ENCODE peak calls at places on chromosome 19, in eight cellular contexts. One of them, this sample, is unnamed.

GRCh38 chr19:12202250-12202649 is 39.4 kb downstream of the ZNF136 start:
- DNase-seq in aorta: no peak
- DNase-seq in Right ventricle myocardium inferior: peak
- DNase-seq in fibroblast of the conjunctiva: no peak
- DNase-seq in RPMI8226: peak
- DNase-seq in stimulated activated CD4-positive, alpha-beta T cell treated with anti-CD3 and anti-CD28 coated beads, Interleukin-2, amount 100 ng/mL, for 24 hours: peak
- DNase-seq in nephron progenitor cell: no peak
- DNase-seq in caudate nucleus: no peak
- DNase-seq in this sample: no peak

GRCh38 chr19:44753932-44754742 is 5.6 kb downstream of the BCL3 start:
- DNase-seq in aorta: peak
- DNase-seq in RPMI8226: peak
- DNase-seq in stimulated activated CD4-positive, alpha-beta T cell treated with anti-CD3 and anti-CD28 coated beads, Interleukin-2, amount 100 ng/mL, for 24 hours: peak
- DNase-seq in nephron progenitor cell: peak
- DNase-seq in caudate nucleus: peak
- DNase-seq in Right ventricle myocardium inferior: peak
- DNase-seq in fibroblast of the conjunctiva: peak
- DNase-seq in this sample: peak

GRCh38 chr19:13797870-13798269 is 2.6 kb downstream of the ZSWIM4 start:
- DNase-seq in nephron progenitor cell: no peak
- DNase-seq in RPMI8226: no peak
- DNase-seq in aorta: peak
- DNase-seq in stimulated activated CD4-positive, alpha-beta T cell treated with anti-CD3 and anti-CD28 coated beads, Interleukin-2, amount 100 ng/mL, for 24 hours: no peak
- DNase-seq in caudate nucleus: no peak
- DNase-seq in fibroblast of the conjunctiva: peak
- DNase-seq in Right ventricle myocardium inferior: peak
- DNase-seq in this sample: no peak

GRCh38 chr19:1503089-1503924 is 9.5 kb downstream of the ADAMTSL5 start:
- DNase-seq in fibroblast of the conjunctiva: no peak
- DNase-seq in nephron progenitor cell: peak
- DNase-seq in stimulated activated CD4-positive, alpha-beta T cell treated with anti-CD3 and anti-CD28 coated beads, Interleukin-2, amount 100 ng/mL, for 24 hours: peak
- DNase-seq in aorta: peak
- DNase-seq in caudate nucleus: no peak
- DNase-seq in Right ventricle myocardium inferior: peak
- DNase-seq in RPMI8226: peak
- DNase-seq in this sample: no peak

GRCh38 chr19:17244618-17245534 is 843 bp downstream of the NR2F6 start:
- DNase-seq in RPMI8226: peak
- DNase-seq in caudate nucleus: no peak
- DNase-seq in aorta: no peak
- DNase-seq in Right ventricle myocardium inferior: no peak
- DNase-seq in nephron progenitor cell: no peak
- DNase-seq in fibroblast of the conjunctiva: no peak
- DNase-seq in stimulated activated CD4-positive, alpha-beta T cell treated with anti-CD3 and anti-CD28 coated beads, Interleukin-2, amount 100 ng/mL, for 24 hours: no peak
- DNase-seq in this sample: no peak

GRCh38 chr19:50357178-50358100 is 8.0 kb downstream of the NAPSA start:
- DNase-seq in fibroblast of the conjunctiva: no peak
- DNase-seq in aorta: peak
- DNase-seq in nephron progenitor cell: peak
- DNase-seq in Right ventricle myocardium inferior: peak
- DNase-seq in caudate nucleus: peak
- DNase-seq in RPMI8226: peak
- DNase-seq in stimulated activated CD4-positive, alpha-beta T cell treated with anti-CD3 and anti-CD28 coated beads, Interleukin-2, amount 100 ng/mL, for 24 hours: peak
- DNase-seq in this sample: no peak

GRCh38 chr19:296476-297225 is 5.4 kb upstream of the PLPP2 start:
- DNase-seq in caudate nucleus: no peak
- DNase-seq in stimulated activated CD4-positive, alpha-beta T cell treated with anti-CD3 and anti-CD28 coated beads, Interleukin-2, amount 100 ng/mL, for 24 hours: no peak
- DNase-seq in Right ventricle myocardium inferior: peak
- DNase-seq in aorta: peak
- DNase-seq in RPMI8226: no peak
- DNase-seq in fibroblast of the conjunctiva: no peak
- DNase-seq in nephron progenitor cell: no peak
- DNase-seq in this sample: no peak

GRCh38 chr19:41851456-41851855 is 6.6 kb downstream of the DMRTC2 start:
- DNase-seq in stimulated activated CD4-positive, alpha-beta T cell treated with anti-CD3 and anti-CD28 coated beads, Interleukin-2, amount 100 ng/mL, for 24 hours: no peak
- DNase-seq in RPMI8226: no peak
- DNase-seq in caudate nucleus: no peak
- DNase-seq in fibroblast of the conjunctiva: no peak
- DNase-seq in nephron progenitor cell: no peak
- DNase-seq in aorta: peak
- DNase-seq in Right ventricle myocardium inferior: no peak
- DNase-seq in this sample: no peak

GRCh38 chr19:55545443-55545842 is at the start of gene SBK3:
- DNase-seq in RPMI8226: no peak
- DNase-seq in fibroblast of the conjunctiva: no peak
- DNase-seq in Right ventricle myocardium inferior: no peak
- DNase-seq in aorta: no peak
- DNase-seq in caudate nucleus: no peak
- DNase-seq in stimulated activated CD4-positive, alpha-beta T cell treated with anti-CD3 and anti-CD28 coated beads, Interleukin-2, amount 100 ng/mL, for 24 hours: no peak
- DNase-seq in nephron progenitor cell: no peak
- DNase-seq in this sample: no peak

GRCh38 chr19:48873476-48874308 is 1.5 kb downstream of the PPP1R15A start:
- DNase-seq in caudate nucleus: no peak
- DNase-seq in stimulated activated CD4-positive, alpha-beta T cell treated with anti-CD3 and anti-CD28 coated beads, Interleukin-2, amount 100 ng/mL, for 24 hours: no peak
- DNase-seq in nephron progenitor cell: no peak
- DNase-seq in fibroblast of the conjunctiva: no peak
- DNase-seq in RPMI8226: no peak
- DNase-seq in Right ventricle myocardium inferior: no peak
- DNase-seq in aorta: no peak
- DNase-seq in this sample: no peak

GRCh38 chr19:15779756-15780476 is 7.5 kb upstream of the OR10H5 start:
- DNase-seq in aorta: peak
- DNase-seq in caudate nucleus: peak
- DNase-seq in Right ventricle myocardium inferior: peak
- DNase-seq in fibroblast of the conjunctiva: no peak
- DNase-seq in nephron progenitor cell: no peak
- DNase-seq in RPMI8226: no peak
- DNase-seq in stimulated activated CD4-positive, alpha-beta T cell treated with anti-CD3 and anti-CD28 coated beads, Interleukin-2, amount 100 ng/mL, for 24 hours: no peak
- DNase-seq in this sample: peak

GRCh38 chr19:43570174-43570791 is 5.0 kb downstream of the XRCC1 start:
- DNase-seq in aorta: no peak
- DNase-seq in stimulated activated CD4-positive, alpha-beta T cell treated with anti-CD3 and anti-CD28 coated beads, Interleukin-2, amount 100 ng/mL, for 24 hours: no peak
- DNase-seq in Right ventricle myocardium inferior: no peak
- DNase-seq in fibroblast of the conjunctiva: no peak
- DNase-seq in caudate nucleus: no peak
- DNase-seq in nephron progenitor cell: no peak
- DNase-seq in RPMI8226: peak
- DNase-seq in this sample: no peak

GRCh38 chr19:35493971-35494370 is 3.7 kb upstream of the KRTDAP start:
- DNase-seq in RPMI8226: no peak
- DNase-seq in Right ventricle myocardium inferior: no peak
- DNase-seq in nephron progenitor cell: no peak
- DNase-seq in aorta: no peak
- DNase-seq in stimulated activated CD4-positive, alpha-beta T cell treated with anti-CD3 and anti-CD28 coated beads, Interleukin-2, amount 100 ng/mL, for 24 hours: no peak
- DNase-seq in fibroblast of the conjunctiva: no peak
- DNase-seq in caudate nucleus: no peak
- DNase-seq in this sample: no peak

GRCh38 chr19:16445238-16446107 is 26.3 kb downstream of the EPS15L1 start:
- DNase-seq in caudate nucleus: no peak
- DNase-seq in aorta: no peak
- DNase-seq in stimulated activated CD4-positive, alpha-beta T cell treated with anti-CD3 and anti-CD28 coated beads, Interleukin-2, amount 100 ng/mL, for 24 hours: no peak
- DNase-seq in fibroblast of the conjunctiva: no peak
- DNase-seq in Right ventricle myocardium inferior: no peak
- DNase-seq in RPMI8226: peak
- DNase-seq in nephron progenitor cell: no peak
- DNase-seq in this sample: no peak

GRCh38 chr19:46271488-46272197 is 25.2 kb upstream of the HIF3A start:
- DNase-seq in Right ventricle myocardium inferior: no peak
- DNase-seq in caudate nucleus: no peak
- DNase-seq in nephron progenitor cell: no peak
- DNase-seq in RPMI8226: no peak
- DNase-seq in stimulated activated CD4-positive, alpha-beta T cell treated with anti-CD3 and anti-CD28 coated beads, Interleukin-2, amount 100 ng/mL, for 24 hours: peak
- DNase-seq in fibroblast of the conjunctiva: no peak
- DNase-seq in aorta: no peak
- DNase-seq in this sample: no peak

GRCh38 chr19:651114-651818 is 11.6 kb downstream of the FGF22 start:
- DNase-seq in stimulated activated CD4-positive, alpha-beta T cell treated with anti-CD3 and anti-CD28 coated beads, Interleukin-2, amount 100 ng/mL, for 24 hours: no peak
- DNase-seq in caudate nucleus: no peak
- DNase-seq in Right ventricle myocardium inferior: no peak
- DNase-seq in nephron progenitor cell: no peak
- DNase-seq in aorta: no peak
- DNase-seq in RPMI8226: no peak
- DNase-seq in fibroblast of the conjunctiva: no peak
- DNase-seq in this sample: no peak

GRCh38 chr19:19064811-19065745 is 1.3 kb downstream of the SLC25A42 start:
- DNase-seq in stimulated activated CD4-positive, alpha-beta T cell treated with anti-CD3 and anti-CD28 coated beads, Interleukin-2, amount 100 ng/mL, for 24 hours: peak
- DNase-seq in fibroblast of the conjunctiva: no peak
- DNase-seq in nephron progenitor cell: peak
- DNase-seq in caudate nucleus: no peak
- DNase-seq in Right ventricle myocardium inferior: peak
- DNase-seq in aorta: no peak
- DNase-seq in RPMI8226: peak
- DNase-seq in this sample: no peak

GRCh38 chr19:18659281-18660050 is 22.6 kb downstream of the KLHL26 start:
- DNase-seq in stimulated activated CD4-positive, alpha-beta T cell treated with anti-CD3 and anti-CD28 coated beads, Interleukin-2, amount 100 ng/mL, for 24 hours: no peak
- DNase-seq in nephron progenitor cell: no peak
- DNase-seq in fibroblast of the conjunctiva: no peak
- DNase-seq in aorta: peak
- DNase-seq in RPMI8226: no peak
- DNase-seq in caudate nucleus: no peak
- DNase-seq in Right ventricle myocardium inferior: peak
- DNase-seq in this sample: no peak

GRCh38 chr19:30168760-30169159 is 203.4 kb upstream of the ZNF536 start:
- DNase-seq in caudate nucleus: no peak
- DNase-seq in nephron progenitor cell: no peak
- DNase-seq in stimulated activated CD4-positive, alpha-beta T cell treated with anti-CD3 and anti-CD28 coated beads, Interleukin-2, amount 100 ng/mL, for 24 hours: no peak
- DNase-seq in aorta: no peak
- DNase-seq in Right ventricle myocardium inferior: no peak
- DNase-seq in RPMI8226: no peak
- DNase-seq in fibroblast of the conjunctiva: no peak
- DNase-seq in this sample: no peak

GRCh38 chr19:3404324-3405260 is 38.2 kb downstream of the NFIC start:
- DNase-seq in RPMI8226: no peak
- DNase-seq in nephron progenitor cell: no peak
- DNase-seq in Right ventricle myocardium inferior: peak
- DNase-seq in aorta: peak
- DNase-seq in fibroblast of the conjunctiva: peak
- DNase-seq in caudate nucleus: peak
- DNase-seq in stimulated activated CD4-positive, alpha-beta T cell treated with anti-CD3 and anti-CD28 coated beads, Interleukin-2, amount 100 ng/mL, for 24 hours: no peak
- DNase-seq in this sample: no peak